ENCODE peak calls at places on chromosomes 5 and 9, in five cellular contexts. One of them, this sample, is unnamed.

GRCh38 chr9:76415154-76415553 is 20.9 kb upstream of the RFK start:
- DNase-seq in SIG-M5: no peak
- DNase-seq in H1: no peak
- DNase-seq in EL: peak; percentile 36
- DNase-seq in CD4-positive, alpha-beta T cell: no peak
- DNase-seq in this sample: no peak

GRCh38 chr5:139646912-139647391 is 1.2 kb upstream of the CXXC5 start:
- DNase-seq in SIG-M5: peak; percentile 66
- DNase-seq in H1: no peak
- DNase-seq in EL: no peak
- DNase-seq in CD4-positive, alpha-beta T cell: no peak
- DNase-seq in this sample: no peak

GRCh38 chr9:93186151-93186715 is 2.3 kb downstream of the WNK2 start:
- DNase-seq in SIG-M5: no peak
- DNase-seq in H1: no peak
- DNase-seq in EL: no peak
- DNase-seq in CD4-positive, alpha-beta T cell: no peak
- DNase-seq in this sample: no peak

GRCh38 chr9:134752476-134752875 is 110.9 kb downstream of the COL5A1 start:
- DNase-seq in SIG-M5: no peak
- DNase-seq in H1: no peak
- DNase-seq in EL: no peak
- DNase-seq in CD4-positive, alpha-beta T cell: no peak
- DNase-seq in this sample: no peak

GRCh38 chr5:128539038-128539429 is 989 bp upstream of the FBN2 start:
- DNase-seq in SIG-M5: no peak
- DNase-seq in H1: no peak
- DNase-seq in EL: peak; percentile 49
- DNase-seq in CD4-positive, alpha-beta T cell: no peak
- DNase-seq in this sample: no peak

GRCh38 chr5:141747646-141748229 is 65.7 kb upstream of the ARAP3 start:
- DNase-seq in SIG-M5: no peak
- DNase-seq in H1: no peak
- DNase-seq in EL: no peak
- DNase-seq in CD4-positive, alpha-beta T cell: no peak
- DNase-seq in this sample: no peak

GRCh38 chr5:74257645-74258328 is 382.7 kb downstream of the ENC1 start:
- DNase-seq in SIG-M5: no peak
- DNase-seq in H1: no peak
- DNase-seq in EL: peak; percentile 22
- DNase-seq in CD4-positive, alpha-beta T cell: no peak
- DNase-seq in this sample: no peak

GRCh38 chr5:145854651-145855258 is 18.1 kb downstream of the GRXCR2 start:
- DNase-seq in SIG-M5: no peak
- DNase-seq in H1: no peak
- DNase-seq in EL: peak; percentile 86
- DNase-seq in CD4-positive, alpha-beta T cell: no peak
- DNase-seq in this sample: no peak

GRCh38 chr9:15469862-15470261 is 40.9 kb downstream of the PSIP1 start:
- DNase-seq in SIG-M5: no peak
- DNase-seq in H1: no peak
- DNase-seq in EL: peak; percentile 3
- DNase-seq in CD4-positive, alpha-beta T cell: no peak
- DNase-seq in this sample: no peak

GRCh38 chr5:1134478-1134877 is 22.6 kb upstream of the SLC12A7 start:
- DNase-seq in SIG-M5: no peak
- DNase-seq in H1: no peak
- DNase-seq in EL: no peak
- DNase-seq in CD4-positive, alpha-beta T cell: no peak
- DNase-seq in this sample: no peak

GRCh38 chr5:134560698-134561097 is 35.2 kb downstream of the JADE2 start:
- DNase-seq in SIG-M5: no peak
- DNase-seq in H1: no peak
- DNase-seq in EL: no peak
- DNase-seq in CD4-positive, alpha-beta T cell: no peak
- DNase-seq in this sample: no peak

GRCh38 chr5:56176155-56176798 is 56.9 kb downstream of the ANKRD55 start:
- DNase-seq in SIG-M5: no peak
- DNase-seq in H1: no peak
- DNase-seq in EL: no peak
- DNase-seq in CD4-positive, alpha-beta T cell: no peak
- DNase-seq in this sample: no peak

GRCh38 chr9:33132249-33132772 is 34.8 kb downstream of the B4GALT1 start:
- DNase-seq in SIG-M5: no peak
- DNase-seq in H1: no peak
- DNase-seq in EL: peak; percentile 88
- DNase-seq in CD4-positive, alpha-beta T cell: no peak
- DNase-seq in this sample: no peak

GRCh38 chr9:127520941-127521918 is 69.9 kb downstream of the LRSAM1 start:
- DNase-seq in SIG-M5: no peak
- DNase-seq in H1: no peak
- DNase-seq in EL: peak; percentile 96
- DNase-seq in CD4-positive, alpha-beta T cell: no peak
- DNase-seq in this sample: no peak